ENCODE peak calls at places on chromosomes 16 and 17, in six cellular contexts. One of them, this sample, is unnamed.

GRCh38 chr17:49992191-49992932 is 2.7 kb downstream of the DLX3 start:
- DNase-seq in amygdala: no peak
- DNase-seq in NCI-H1436: no peak
- DNase-seq in GM23248: no peak
- DNase-seq in heart right ventricle: no peak
- DNase-seq in mucosa of gallbladder: no peak
- DNase-seq in this sample: no peak

GRCh38 chr16:83095926-83096692 is 469.3 kb downstream of the CDH13 start:
- DNase-seq in amygdala: no peak
- DNase-seq in NCI-H1436: no peak
- DNase-seq in GM23248: peak; percentile 51
- DNase-seq in heart right ventricle: no peak
- DNase-seq in mucosa of gallbladder: peak; percentile 79
- DNase-seq in this sample: no peak

GRCh38 chr17:67557921-67558320 is 159.8 kb upstream of the NOL11 start:
- DNase-seq in amygdala: no peak
- DNase-seq in NCI-H1436: no peak
- DNase-seq in GM23248: peak; percentile 77
- DNase-seq in heart right ventricle: no peak
- DNase-seq in mucosa of gallbladder: no peak
- DNase-seq in this sample: no peak

GRCh38 chr17:76643553-76644148 is at the start of gene ST6GALNAC1:
- DNase-seq in amygdala: no peak
- DNase-seq in NCI-H1436: no peak
- DNase-seq in GM23248: no peak
- DNase-seq in heart right ventricle: peak; percentile 58
- DNase-seq in mucosa of gallbladder: peak; percentile 76
- DNase-seq in this sample: peak; percentile 26

GRCh38 chr17:3647769-3648540 is 11.4 kb downstream of the CTNS start:
- DNase-seq in amygdala: peak; percentile 30
- DNase-seq in NCI-H1436: peak; percentile 68
- DNase-seq in GM23248: peak; percentile 76
- DNase-seq in heart right ventricle: peak; percentile 53
- DNase-seq in mucosa of gallbladder: peak; percentile 64
- DNase-seq in this sample: peak; percentile 47

GRCh38 chr16:57906385-57907316 is 64.3 kb downstream of the CNGB1 start:
- DNase-seq in amygdala: no peak
- DNase-seq in NCI-H1436: no peak
- DNase-seq in GM23248: peak; percentile 51
- DNase-seq in heart right ventricle: no peak
- DNase-seq in mucosa of gallbladder: no peak
- DNase-seq in this sample: peak; percentile 21

GRCh38 chr17:45146616-45147101 is 1.6 kb upstream of the HEXIM1 start:
- DNase-seq in amygdala: no peak
- DNase-seq in NCI-H1436: no peak
- DNase-seq in GM23248: peak; percentile 56
- DNase-seq in heart right ventricle: no peak
- DNase-seq in mucosa of gallbladder: peak; percentile 83
- DNase-seq in this sample: peak; percentile 49

GRCh38 chr16:54370653-54371052 is 84.1 kb upstream of the IRX3 start:
- DNase-seq in amygdala: no peak
- DNase-seq in NCI-H1436: no peak
- DNase-seq in GM23248: no peak
- DNase-seq in heart right ventricle: peak; percentile 13
- DNase-seq in mucosa of gallbladder: no peak
- DNase-seq in this sample: no peak

GRCh38 chr16:49532243-49532870 is 158.8 kb downstream of the C16orf78 start:
- DNase-seq in amygdala: no peak
- DNase-seq in NCI-H1436: no peak
- DNase-seq in GM23248: no peak
- DNase-seq in heart right ventricle: no peak
- DNase-seq in mucosa of gallbladder: no peak
- DNase-seq in this sample: no peak

GRCh38 chr16:23400387-23400930 is 52.5 kb downstream of the COG7 start:
- DNase-seq in amygdala: no peak
- DNase-seq in NCI-H1436: no peak
- DNase-seq in GM23248: no peak
- DNase-seq in heart right ventricle: no peak
- DNase-seq in mucosa of gallbladder: no peak
- DNase-seq in this sample: no peak

GRCh38 chr16:58492735-58493134 is 7.2 kb upstream of the NDRG4 start:
- DNase-seq in amygdala: no peak
- DNase-seq in NCI-H1436: peak; percentile 41
- DNase-seq in GM23248: no peak
- DNase-seq in heart right ventricle: no peak
- DNase-seq in mucosa of gallbladder: no peak
- DNase-seq in this sample: no peak

GRCh38 chr16:89410794-89411309 is 79.5 kb downstream of the ANKRD11 start:
- DNase-seq in amygdala: peak; percentile 26
- DNase-seq in NCI-H1436: no peak
- DNase-seq in GM23248: peak; percentile 84
- DNase-seq in heart right ventricle: peak; percentile 62
- DNase-seq in mucosa of gallbladder: peak; percentile 89
- DNase-seq in this sample: peak; percentile 97

GRCh38 chr17:40503154-40503553 is 1.7 kb upstream of the TNS4 start:
- DNase-seq in amygdala: no peak
- DNase-seq in NCI-H1436: no peak
- DNase-seq in GM23248: no peak
- DNase-seq in heart right ventricle: no peak
- DNase-seq in mucosa of gallbladder: no peak
- DNase-seq in this sample: no peak

GRCh38 chr16:88965826-88966480 is 11.1 kb downstream of the CBFA2T3 start:
- DNase-seq in amygdala: no peak
- DNase-seq in NCI-H1436: no peak
- DNase-seq in GM23248: no peak
- DNase-seq in heart right ventricle: no peak
- DNase-seq in mucosa of gallbladder: no peak
- DNase-seq in this sample: no peak

GRCh38 chr16:30004424-30004776 is 6.4 kb downstream of the DOC2A start:
- DNase-seq in amygdala: no peak
- DNase-seq in NCI-H1436: peak; percentile 66
- DNase-seq in GM23248: no peak
- DNase-seq in heart right ventricle: no peak
- DNase-seq in mucosa of gallbladder: no peak
- DNase-seq in this sample: no peak

GRCh38 chr16:77298638-77299360 is 99.6 kb downstream of the SYCE1L start:
- DNase-seq in amygdala: no peak
- DNase-seq in NCI-H1436: no peak
- DNase-seq in GM23248: peak; percentile 98
- DNase-seq in heart right ventricle: no peak
- DNase-seq in mucosa of gallbladder: no peak
- DNase-seq in this sample: peak; percentile 98

This sample was measured in endothelial cell of umbilical vein.